ENCODE peak calls at places on chromosomes 1 and 21, in six cellular contexts. One of them, this sample, is unnamed.

GRCh38 chr1:225735252-225736149 is 42.1 kb upstream of the SRP9 start:
- DNase-seq in mammary epithelial cell: peak; percentile 97
- DNase-seq in glutamatergic neuron: no peak
- DNase-seq in GM06990: no peak
- DNase-seq in natural killer cell: no peak
- DNase-seq in endothelial cell: no peak
- DNase-seq in this sample: no peak

GRCh38 chr1:85058781-85059180 is 10.5 kb upstream of the MCOLN3 start:
- DNase-seq in mammary epithelial cell: no peak
- DNase-seq in glutamatergic neuron: no peak
- DNase-seq in GM06990: no peak
- DNase-seq in natural killer cell: no peak
- DNase-seq in endothelial cell: no peak
- DNase-seq in this sample: no peak

GRCh38 chr1:11248169-11248568 is 14.2 kb downstream of the MTOR start:
- DNase-seq in mammary epithelial cell: no peak
- DNase-seq in glutamatergic neuron: no peak
- DNase-seq in GM06990: no peak
- DNase-seq in natural killer cell: no peak
- DNase-seq in endothelial cell: no peak
- DNase-seq in this sample: no peak

GRCh38 chr1:59081181-59081580 is 215.7 kb upstream of the FGGY start:
- DNase-seq in mammary epithelial cell: no peak
- DNase-seq in glutamatergic neuron: no peak
- DNase-seq in GM06990: no peak
- DNase-seq in natural killer cell: no peak
- DNase-seq in endothelial cell: no peak
- DNase-seq in this sample: no peak

GRCh38 chr1:82565146-82565545 is 764.4 kb downstream of the ADGRL2 start:
- DNase-seq in mammary epithelial cell: peak; percentile 75
- DNase-seq in glutamatergic neuron: no peak
- DNase-seq in GM06990: no peak
- DNase-seq in natural killer cell: no peak
- DNase-seq in endothelial cell: no peak
- DNase-seq in this sample: no peak

GRCh38 chr1:190475394-190476250 is 2.0 kb downstream of the BRINP3 start:
- DNase-seq in mammary epithelial cell: no peak
- DNase-seq in glutamatergic neuron: peak; percentile 21
- DNase-seq in GM06990: no peak
- DNase-seq in natural killer cell: no peak
- DNase-seq in endothelial cell: peak; percentile 28
- DNase-seq in this sample: no peak

GRCh38 chr1:117654485-117655219 is 48.8 kb downstream of the TENT5C start:
- DNase-seq in mammary epithelial cell: no peak
- DNase-seq in glutamatergic neuron: no peak
- DNase-seq in GM06990: peak; percentile 82
- DNase-seq in natural killer cell: no peak
- DNase-seq in endothelial cell: no peak
- DNase-seq in this sample: peak; percentile 78

GRCh38 chr21:38567577-38568360 is 69.5 kb upstream of the ERG start:
- DNase-seq in mammary epithelial cell: no peak
- DNase-seq in glutamatergic neuron: no peak
- DNase-seq in GM06990: no peak
- DNase-seq in natural killer cell: no peak
- DNase-seq in endothelial cell: no peak
- DNase-seq in this sample: no peak

GRCh38 chr1:21839337-21840037 is 27.4 kb downstream of the LDLRAD2 start:
- DNase-seq in mammary epithelial cell: no peak
- DNase-seq in glutamatergic neuron: no peak
- DNase-seq in GM06990: no peak
- DNase-seq in natural killer cell: no peak
- DNase-seq in endothelial cell: no peak
- DNase-seq in this sample: no peak

GRCh38 chr1:239719642-239720258 is 333.4 kb downstream of the CHRM3 start:
- DNase-seq in mammary epithelial cell: no peak
- DNase-seq in glutamatergic neuron: no peak
- DNase-seq in GM06990: no peak
- DNase-seq in natural killer cell: peak; percentile 36
- DNase-seq in endothelial cell: peak; percentile 4
- DNase-seq in this sample: no peak

GRCh38 chr1:37633950-37634553 is 640 bp downstream of the RSPO1 start:
- DNase-seq in mammary epithelial cell: no peak
- DNase-seq in glutamatergic neuron: no peak
- DNase-seq in GM06990: no peak
- DNase-seq in natural killer cell: no peak
- DNase-seq in endothelial cell: no peak
- DNase-seq in this sample: no peak

GRCh38 chr21:45309069-45309521 is 21.4 kb upstream of the POFUT2 start:
- DNase-seq in mammary epithelial cell: no peak
- DNase-seq in glutamatergic neuron: peak; percentile 87
- DNase-seq in GM06990: no peak
- DNase-seq in natural killer cell: no peak
- DNase-seq in endothelial cell: peak; percentile 88
- DNase-seq in this sample: no peak

GRCh38 chr1:96596226-96596625 is 125.4 kb upstream of the PTBP2 start:
- DNase-seq in mammary epithelial cell: peak; percentile 21
- DNase-seq in glutamatergic neuron: peak; percentile 44
- DNase-seq in GM06990: no peak
- DNase-seq in natural killer cell: no peak
- DNase-seq in endothelial cell: peak; percentile 61
- DNase-seq in this sample: peak; percentile 36

GRCh38 chr1:9825101-9826074 is 1.6 kb upstream of the CLSTN1 start:
- DNase-seq in mammary epithelial cell: peak; percentile 99
- DNase-seq in glutamatergic neuron: no peak
- DNase-seq in GM06990: peak; percentile 31
- DNase-seq in natural killer cell: peak; percentile 26
- DNase-seq in endothelial cell: no peak
- DNase-seq in this sample: no peak

GRCh38 chr1:8671313-8671917 is 146.0 kb downstream of the RERE start:
- DNase-seq in mammary epithelial cell: no peak
- DNase-seq in glutamatergic neuron: no peak
- DNase-seq in GM06990: no peak
- DNase-seq in natural killer cell: no peak
- DNase-seq in endothelial cell: peak; percentile 27
- DNase-seq in this sample: peak; percentile 37

GRCh38 chr1:32753532-32754281 is 51.1 kb upstream of the SYNC start:
- DNase-seq in mammary epithelial cell: peak; percentile 77
- DNase-seq in glutamatergic neuron: peak; percentile 90
- DNase-seq in GM06990: peak; percentile 72
- DNase-seq in natural killer cell: peak; percentile 65
- DNase-seq in endothelial cell: peak; percentile 87
- DNase-seq in this sample: peak; percentile 91
- TF ChIP-seq CTCF in mammary epithelial cell: no peak
- TF ChIP-seq CTCF in glutamatergic neuron: no peak
- TF ChIP-seq CTCF in GM06990: no peak
- TF ChIP-seq CTCF in natural killer cell: no peak
- TF ChIP-seq CTCF in endothelial cell: no peak
- TF ChIP-seq CTCF in this sample: no peak

GRCh38 chr1:203049576-203050180 is 23.4 kb downstream of the PPFIA4 start:
- DNase-seq in mammary epithelial cell: no peak
- DNase-seq in glutamatergic neuron: no peak
- DNase-seq in GM06990: no peak
- DNase-seq in natural killer cell: no peak
- DNase-seq in endothelial cell: no peak
- DNase-seq in this sample: no peak

GRCh38 chr1:203046984-203047630 is 20.8 kb downstream of the PPFIA4 start:
- DNase-seq in mammary epithelial cell: peak; percentile 69
- DNase-seq in glutamatergic neuron: no peak
- DNase-seq in GM06990: no peak
- DNase-seq in natural killer cell: no peak
- DNase-seq in endothelial cell: no peak
- DNase-seq in this sample: no peak

GRCh38 chr1:203049077-203049476 is 22.8 kb downstream of the PPFIA4 start:
- DNase-seq in mammary epithelial cell: no peak
- DNase-seq in glutamatergic neuron: no peak
- DNase-seq in GM06990: no peak
- DNase-seq in natural killer cell: no peak
- DNase-seq in endothelial cell: no peak
- DNase-seq in this sample: no peak

GRCh38 chr1:203048086-203048485 is 21.8 kb downstream of the PPFIA4 start:
- DNase-seq in mammary epithelial cell: no peak
- DNase-seq in glutamatergic neuron: no peak
- DNase-seq in GM06990: no peak
- DNase-seq in natural killer cell: no peak
- DNase-seq in endothelial cell: no peak
- DNase-seq in this sample: no peak

GRCh38 chr1:203048555-203049051 is 22.3 kb downstream of the PPFIA4 start:
- DNase-seq in mammary epithelial cell: no peak
- DNase-seq in glutamatergic neuron: peak; percentile 65
- DNase-seq in GM06990: no peak
- DNase-seq in natural killer cell: no peak
- DNase-seq in endothelial cell: peak; percentile 47
- DNase-seq in this sample: no peak
- TF ChIP-seq CTCF in mammary epithelial cell: no peak
- TF ChIP-seq CTCF in glutamatergic neuron: no peak
- TF ChIP-seq CTCF in GM06990: no peak
- TF ChIP-seq CTCF in natural killer cell: no peak
- TF ChIP-seq CTCF in endothelial cell: no peak
- TF ChIP-seq CTCF in this sample: no peak

GRCh38 chr1:162541619-162542141 is 19.8 kb upstream of the UAP1 start:
- DNase-seq in mammary epithelial cell: peak; percentile 96
- DNase-seq in glutamatergic neuron: no peak
- DNase-seq in GM06990: no peak
- DNase-seq in natural killer cell: no peak
- DNase-seq in endothelial cell: no peak
- DNase-seq in this sample: no peak

GRCh38 chr1:162537216-162537615 is 24.3 kb upstream of the UAP1 start:
- DNase-seq in mammary epithelial cell: no peak
- DNase-seq in glutamatergic neuron: no peak
- DNase-seq in GM06990: no peak
- DNase-seq in natural killer cell: no peak
- DNase-seq in endothelial cell: no peak
- DNase-seq in this sample: no peak

GRCh38 chr1:162535501-162535900 is 26.0 kb upstream of the UAP1 start:
- DNase-seq in mammary epithelial cell: no peak
- DNase-seq in glutamatergic neuron: no peak
- DNase-seq in GM06990: no peak
- DNase-seq in natural killer cell: no peak
- DNase-seq in endothelial cell: no peak
- DNase-seq in this sample: no peak

GRCh38 chr1:162536511-162536910 is 25.0 kb upstream of the UAP1 start:
- DNase-seq in mammary epithelial cell: peak; percentile 63
- DNase-seq in glutamatergic neuron: no peak
- DNase-seq in GM06990: no peak
- DNase-seq in natural killer cell: no peak
- DNase-seq in endothelial cell: no peak
- DNase-seq in this sample: no peak

GRCh38 chr1:162538815-162539431 is 22.6 kb upstream of the UAP1 start:
- DNase-seq in mammary epithelial cell: peak; percentile 93
- DNase-seq in glutamatergic neuron: no peak
- DNase-seq in GM06990: no peak
- DNase-seq in natural killer cell: no peak
- DNase-seq in endothelial cell: no peak
- DNase-seq in this sample: no peak
- TF ChIP-seq CTCF in mammary epithelial cell: no peak
- TF ChIP-seq CTCF in glutamatergic neuron: no peak
- TF ChIP-seq CTCF in GM06990: no peak
- TF ChIP-seq CTCF in natural killer cell: no peak
- TF ChIP-seq CTCF in endothelial cell: no peak
- TF ChIP-seq CTCF in this sample: no peak

GRCh38 chr1:91765880-91766443 is 120.0 kb downstream of the TGFBR3 start:
- DNase-seq in mammary epithelial cell: no peak
- DNase-seq in glutamatergic neuron: no peak
- DNase-seq in GM06990: no peak
- DNase-seq in natural killer cell: no peak
- DNase-seq in endothelial cell: no peak
- DNase-seq in this sample: no peak

GRCh38 chr1:91766883-91767282 is 119.1 kb downstream of the TGFBR3 start:
- DNase-seq in mammary epithelial cell: no peak
- DNase-seq in glutamatergic neuron: no peak
- DNase-seq in GM06990: no peak
- DNase-seq in natural killer cell: no peak
- DNase-seq in endothelial cell: no peak
- DNase-seq in this sample: no peak

GRCh38 chr1:91765293-91765692 is 120.7 kb downstream of the TGFBR3 start:
- DNase-seq in mammary epithelial cell: no peak
- DNase-seq in glutamatergic neuron: no peak
- DNase-seq in GM06990: no peak
- DNase-seq in natural killer cell: no peak
- DNase-seq in endothelial cell: no peak
- DNase-seq in this sample: no peak

GRCh38 chr1:91763252-91763651 is 122.7 kb downstream of the TGFBR3 start:
- DNase-seq in mammary epithelial cell: no peak
- DNase-seq in glutamatergic neuron: no peak
- DNase-seq in GM06990: no peak
- DNase-seq in natural killer cell: no peak
- DNase-seq in endothelial cell: no peak
- DNase-seq in this sample: no peak

GRCh38 chr1:91764471-91765115 is 121.4 kb downstream of the TGFBR3 start:
- DNase-seq in mammary epithelial cell: no peak
- DNase-seq in glutamatergic neuron: peak; percentile 30
- DNase-seq in GM06990: no peak
- DNase-seq in natural killer cell: no peak
- DNase-seq in endothelial cell: peak; percentile 15
- DNase-seq in this sample: no peak
- TF ChIP-seq CTCF in mammary epithelial cell: no peak
- TF ChIP-seq CTCF in glutamatergic neuron: no peak
- TF ChIP-seq CTCF in GM06990: no peak
- TF ChIP-seq CTCF in natural killer cell: no peak
- TF ChIP-seq CTCF in endothelial cell: no peak
- TF ChIP-seq CTCF in this sample: no peak

GRCh38 chr1:23692308-23692871 is 784 bp downstream of the RPL11 start:
- DNase-seq in mammary epithelial cell: no peak
- DNase-seq in glutamatergic neuron: no peak
- DNase-seq in GM06990: peak; percentile 10
- DNase-seq in natural killer cell: no peak
- DNase-seq in endothelial cell: no peak
- DNase-seq in this sample: no peak
- TF ChIP-seq CTCF in mammary epithelial cell: no peak
- TF ChIP-seq CTCF in glutamatergic neuron: no peak
- TF ChIP-seq CTCF in GM06990: no peak
- TF ChIP-seq CTCF in natural killer cell: no peak
- TF ChIP-seq CTCF in endothelial cell: no peak
- TF ChIP-seq CTCF in this sample: peak; percentile 13

GRCh38 chr1:108817811-108818210 is 39.1 kb downstream of the AKNAD1 start:
- DNase-seq in mammary epithelial cell: no peak
- DNase-seq in glutamatergic neuron: no peak
- DNase-seq in GM06990: no peak
- DNase-seq in natural killer cell: no peak
- DNase-seq in endothelial cell: no peak
- DNase-seq in this sample: no peak
- TF ChIP-seq CTCF in mammary epithelial cell: no peak
- TF ChIP-seq CTCF in glutamatergic neuron: no peak
- TF ChIP-seq CTCF in GM06990: no peak
- TF ChIP-seq CTCF in natural killer cell: no peak
- TF ChIP-seq CTCF in endothelial cell: no peak
- TF ChIP-seq CTCF in this sample: no peak

GRCh38 chr1:209335090-209335692 is 248.3 kb upstream of the CAMK1G start:
- DNase-seq in mammary epithelial cell: no peak
- DNase-seq in glutamatergic neuron: peak; percentile 72
- DNase-seq in GM06990: no peak
- DNase-seq in natural killer cell: no peak
- DNase-seq in endothelial cell: peak; percentile 53
- DNase-seq in this sample: peak; percentile 31
- TF ChIP-seq CTCF in mammary epithelial cell: peak; percentile 95
- TF ChIP-seq CTCF in glutamatergic neuron: peak; percentile 84
- TF ChIP-seq CTCF in GM06990: peak; percentile 83
- TF ChIP-seq CTCF in natural killer cell: peak; percentile 14
- TF ChIP-seq CTCF in endothelial cell: peak; percentile 85
- TF ChIP-seq CTCF in this sample: peak; percentile 79

This sample was measured in GM10248.